ENCODE peak calls at places on chromosomes 1 and 21, in five cellular contexts. Y is DMS153; R is HEK293T; U is stimulated activated CD4-positive, alpha-beta T cell treated with anti-CD3 and anti-CD28 coated beads, Interleukin-12 subunit alpha, Interleukin-12 subunit beta, amount 100 ng/mL, for 48 hours; Z is iris pigment epithelial cell. X is an unnamed sample.

GRCh38 chr1:229229721-229230135 is 41.2 kb upstream of the RAB4A start:
- DNase-seq in Y (no peak), R (no peak), U (no peak), Z (no peak), X (no peak)

GRCh38 chr1:92410706-92411105 is 76.0 kb downstream of the GFI1 start:
- DNase-seq in Y (no peak), R (no peak), U (no peak), Z (no peak), X (peak)

GRCh38 chr1:92749024-92749634 is 35.8 kb downstream of the EVI5 start:
- DNase-seq in Y (peak), R (peak), U (peak), Z (peak), X (peak)

GRCh38 chr1:208216806-208217205 is 27.4 kb downstream of the PLXNA2 start:
- DNase-seq in Y (no peak), R (no peak), U (no peak), Z (no peak), X (no peak)

GRCh38 chr1:160136926-160137200 is 14.5 kb upstream of the ATP1A4 start:
- DNase-seq in Y (no peak), R (no peak), U (no peak), Z (no peak), X (no peak)

GRCh38 chr21:41597811-41598231 is 89.9 kb upstream of the TMPRSS2 start:
- DNase-seq in Y (no peak), R (no peak), U (no peak), Z (no peak), X (no peak)

GRCh38 chr1:155834296-155834926 is 22.6 kb downstream of the GON4L start:
- DNase-seq in Y (no peak), R (no peak), U (no peak), Z (peak), X (no peak)

GRCh38 chr1:160116277-160117147 is 953 bp downstream of the ATP1A2 start:
- DNase-seq in Y (no peak), R (no peak), U (no peak), Z (peak), X (no peak)

GRCh38 chr21:44984428-44984791 is 44.6 kb downstream of the SLX9 start:
- DNase-seq in Y (no peak), R (no peak), U (no peak), Z (no peak), X (no peak)

GRCh38 chr1:230581446-230582079 is 60.7 kb upstream of the COG2 start:
- DNase-seq in Y (no peak), R (peak), U (no peak), Z (peak), X (no peak)

GRCh38 chr1:65386452-65386851 is 34.0 kb upstream of the LEPR start:
- DNase-seq in Y (no peak), R (no peak), U (no peak), Z (no peak), X (no peak)

GRCh38 chr1:94384485-94385353 is 33.5 kb upstream of the ABCD3 start:
- DNase-seq in Y (peak), R (no peak), U (no peak), Z (no peak), X (no peak)

GRCh38 chr1:15476927-15477326 is 1.0 kb downstream of the CELA2B start:
- DNase-seq in Y (no peak), R (no peak), U (no peak), Z (no peak), X (no peak)

GRCh38 chr21:34885636-34886553 is 163.2 kb downstream of the RUNX1 start:
- DNase-seq in Y (no peak), R (no peak), U (no peak), Z (no peak), X (peak)